ENCODE peak calls at places on chromosomes 13 and 19, in seven cellular contexts. H is esophagus squamous epithelium, M is Panc1, F is colonic mucosa, L is heart left ventricle, K is cardiac muscle cell, A is suprapubic skin. D is an unnamed sample.

GRCh38 chr13:95315752-95316151 is 14.5 kb upstream of the ABCC4 start:
- DNase-seq in F (no peak), A (no peak), M (no peak), H (no peak), L (no peak), K (no peak), D (no peak)

GRCh38 chr19:5621945-5622464 is 571 bp downstream of the SAFB2 start:
- DNase-seq in M (no peak), K (no peak), F (peak; percentile 56), H (no peak), A (peak; percentile 77), L (peak; percentile 34), D (peak; percentile 34)

GRCh38 chr13:49292742-49293498 is 45.2 kb downstream of the CDADC1 start:
- DNase-seq in K (peak; percentile 62), F (no peak), H (no peak), M (no peak), A (no peak), L (peak; percentile 57), D (peak; percentile 57)

GRCh38 chr13:24459234-24459633 is 53.3 kb downstream of the PARP4 start:
- DNase-seq in L (no peak), F (no peak), A (no peak), H (no peak), K (no peak), M (no peak), D (no peak)

GRCh38 chr19:29467824-29468401 is 57.9 kb upstream of the VSTM2B start:
- DNase-seq in L (no peak), H (no peak), M (no peak), A (no peak), K (peak; percentile 31), F (no peak), D (no peak)

GRCh38 chr19:2478324-2478755 is 2.4 kb downstream of the GADD45B start:
- DNase-seq in L (peak; percentile 49), K (peak; percentile 59), M (no peak), F (peak; percentile 81), H (no peak), A (peak; percentile 89), D (peak; percentile 39)

GRCh38 chr13:42652642-42653415 is 78.9 kb downstream of the TNFSF11 start:
- DNase-seq in F (no peak), K (no peak), L (no peak), H (no peak), M (no peak), A (no peak), D (no peak)

GRCh38 chr13:28071424-28071823 is 29.0 kb downstream of the FLT3 start:
- DNase-seq in L (no peak), F (no peak), K (no peak), A (no peak), H (no peak), M (no peak), D (no peak)

GRCh38 chr19:8030906-8031305 is 21.7 kb upstream of the CCL25 start:
- DNase-seq in F (no peak), L (no peak), H (no peak), M (no peak), K (no peak), A (no peak), D (no peak)

GRCh38 chr19:8025321-8025720 is 19.9 kb upstream of the ELAVL1 start:
- DNase-seq in F (no peak), L (no peak), A (no peak), K (no peak), H (no peak), M (no peak), D (no peak)

GRCh38 chr19:8034178-8034525 is 18.4 kb upstream of the CCL25 start:
- DNase-seq in K (no peak), A (no peak), F (no peak), M (no peak), L (no peak), H (no peak), D (no peak)

GRCh38 chr19:8023371-8023770 is 17.9 kb upstream of the ELAVL1 start:
- DNase-seq in L (no peak), K (no peak), H (no peak), F (no peak), M (no peak), A (no peak), D (no peak)

DNA sequence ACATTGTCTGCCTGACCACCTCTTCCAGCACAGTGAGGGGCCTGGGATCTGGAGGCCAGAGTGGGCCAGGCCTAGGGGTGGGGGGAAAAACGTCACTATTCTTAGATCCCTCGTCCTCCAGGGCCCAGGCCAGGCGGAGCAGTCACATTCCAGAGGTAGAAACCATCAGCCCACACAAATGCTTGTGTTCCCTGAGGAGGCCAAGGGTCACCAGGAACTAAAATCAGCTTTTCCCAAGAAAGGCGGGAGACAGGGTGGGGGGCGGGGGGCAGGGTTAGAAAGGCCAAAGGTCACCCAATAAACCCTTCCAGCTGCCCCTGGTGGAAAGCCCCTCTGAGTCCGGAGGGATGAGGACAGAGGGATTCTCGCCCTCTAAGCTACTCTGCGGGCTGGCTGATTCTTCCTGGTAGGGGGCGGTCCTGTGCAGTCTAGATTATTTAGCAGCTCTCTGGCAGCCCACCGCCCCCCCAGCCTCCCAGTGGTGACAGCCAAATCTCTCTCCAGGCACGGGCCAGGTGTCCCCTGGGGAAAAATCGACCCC is 23.5 kb upstream of the CCL25 start:
- DNase-seq in L (peak; percentile 20), F (no peak), H (no peak), M (no peak), K (peak; percentile 65), A (no peak), D (no peak)
- TF ChIP-seq CTCF in L (no peak), F (no peak), H (no peak), M (no peak), K (no peak), A (no peak), D (no peak)

GRCh38 chr19:52554216-52554971 is 15.7 kb upstream of the ZNF701 start:
- DNase-seq in K (no peak), H (no peak), L (no peak), A (no peak), F (no peak), M (no peak), D (no peak)
- H3K9me3 ChIP-seq in K (peaks cover 3% of the 10 kb centered on the region), H (no peaks in the 10 kb centered on the region), L (peaks cover 95% of the 10 kb centered on the region), A (peaks cover 56% of the 10 kb centered on the region), F (peaks cover 23% of the 10 kb centered on the region), M (peaks cover 36% of the 10 kb centered on the region), D (peaks cover 60% of the 10 kb centered on the region)

DNA sequence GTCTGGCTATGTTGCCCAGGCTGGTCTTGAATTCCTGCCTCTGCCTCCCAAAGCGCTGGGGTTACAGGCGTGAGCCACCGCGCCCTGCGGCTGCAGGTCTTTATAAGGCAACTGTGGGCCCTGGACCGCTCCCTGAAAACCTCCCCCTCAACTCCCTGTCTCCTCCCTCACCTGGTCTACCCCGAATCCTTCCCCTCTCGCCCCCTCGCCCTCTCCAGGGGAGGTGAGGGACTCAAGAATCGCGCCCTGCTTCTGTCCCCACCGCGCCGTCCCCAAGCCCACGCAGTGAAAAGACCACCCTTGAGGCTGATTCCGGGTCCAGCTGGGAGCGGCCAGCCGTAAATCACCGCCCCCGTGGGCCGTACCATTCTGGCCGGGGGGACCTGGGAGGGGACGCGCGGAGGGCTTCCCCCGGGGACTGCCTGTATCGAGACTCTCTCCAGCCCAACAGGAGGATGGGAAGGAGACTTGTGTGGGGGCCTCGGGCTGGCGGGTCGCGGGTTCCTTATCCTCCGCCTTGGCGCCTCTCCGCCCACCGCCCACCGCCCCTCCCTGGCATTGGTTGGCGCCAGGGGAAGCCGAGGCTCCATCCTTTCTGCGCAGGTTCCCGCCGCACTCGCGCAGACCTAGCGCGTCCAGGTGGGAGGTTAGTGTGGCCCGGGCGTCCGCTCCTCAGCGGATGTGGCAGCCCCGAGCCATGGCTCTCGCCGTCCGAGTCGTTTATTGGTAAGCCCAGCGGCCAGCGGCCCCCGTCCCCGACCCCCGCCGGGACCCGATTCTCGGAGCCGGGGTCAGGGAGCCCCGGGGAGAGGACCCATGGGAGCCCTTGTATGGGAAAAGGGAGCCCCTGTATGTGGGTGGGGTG is at the start of gene SELENOW:
- DNase-seq in M (no peak), A (peak; percentile 87), F (peak; percentile 87), L (peak; percentile 86), H (no peak), K (peak; percentile 88), D (peak; percentile 80)
- TF ChIP-seq CTCF in M (no peak), A (no peak), F (no peak), L (no peak), H (peak; percentile 8), K (no peak), D (no peak)

GRCh38 chr19:43966079-43966694 is 15.2 kb downstream of the ZNF221 start:
- DNase-seq in M (no peak), F (no peak), L (no peak), K (no peak), A (no peak), H (no peak), D (no peak)
- H3K9me3 ChIP-seq in M (peaks cover 61% of the 10 kb centered on the region), F (peaks cover 4% of the 10 kb centered on the region), L (peaks cover 96% of the 10 kb centered on the region), K (peaks cover 22% of the 10 kb centered on the region), A (peaks cover 50% of the 10 kb centered on the region), H (peaks cover 9% of the 10 kb centered on the region), D (peaks cover 11% of the 10 kb centered on the region)

GRCh38 chr19:24033962-24034342 is 53.0 kb upstream of the ZNF254 start:
- DNase-seq in F (peak; percentile 50), M (no peak), L (peak; percentile 32), A (peak; percentile 68), H (no peak), K (peak; percentile 69), D (peak; percentile 35)
- TF ChIP-seq CTCF in F (no peak), M (no peak), L (no peak), A (no peak), H (no peak), K (no peak), D (no peak)

GRCh38 chr19:40241125-40241808 is 14.8 kb upstream of the CCNP start:
- DNase-seq in F (no peak), K (no peak), A (no peak), H (no peak), M (no peak), L (no peak), D (no peak)

GRCh38 chr19:40239415-40240226 is 13.1 kb upstream of the CCNP start:
- DNase-seq in A (no peak), F (no peak), L (no peak), K (no peak), M (no peak), H (no peak), D (no peak)

GRCh38 chr19:40242480-40242879 is 16.0 kb upstream of the CCNP start:
- DNase-seq in M (no peak), F (no peak), L (no peak), H (no peak), A (no peak), K (no peak), D (no peak)

GRCh38 chr19:40240332-40240731 is 13.8 kb upstream of the CCNP start:
- DNase-seq in L (no peak), A (no peak), F (no peak), K (no peak), M (no peak), H (no peak), D (no peak)

GRCh38 chr19:40241809-40242384 is 15.4 kb upstream of the CCNP start:
- DNase-seq in A (no peak), K (no peak), M (no peak), H (no peak), F (no peak), L (peak; percentile 79), D (peak; percentile 69)
- H3K9me3 ChIP-seq in A (no peaks in the 10 kb centered on the region), K (no peaks in the 10 kb centered on the region), M (no peaks in the 10 kb centered on the region), H (no peaks in the 10 kb centered on the region), F (no peaks in the 10 kb centered on the region), L (no peaks in the 10 kb centered on the region), D (no peaks in the 10 kb centered on the region)

GRCh38 chr19:16185123-16185924 is at the start of gene FAM32A:
- DNase-seq in F (peak; percentile 99), K (peak; percentile 98), A (peak; percentile 100), M (peak; percentile 96), L (peak; percentile 99), H (peak; percentile 97), D (peak; percentile 99)
- TF ChIP-seq CTCF in F (peak; percentile 23), K (no peak), A (peak; percentile 37), M (no peak), L (peak; percentile 41), H (peak; percentile 81), D (no peak)